ENCODE peak calls at places on chromosome 7, in ten cellular contexts. Y is aorta, W is LoVo, Z is neural crest cell, X is WTC11, G is AML-193, U is NCI-H774, M is kidney epithelial cell, K is A549, J is transverse colon. H is an unnamed sample.

GRCh38 chr7:70717553-70718248 is 414.2 kb upstream of the GALNT17 start:
- DNase-seq in Y (no peak), W (no peak), Z (no peak), X (no peak), G (no peak), U (no peak), M (no peak), K (no peak), J (no peak), H (no peak)

GRCh38 chr7:150879345-150879744 is 27.0 kb downstream of the AOC1 start:
- DNase-seq in Y (no peak), W (no peak), Z (no peak), X (no peak), G (no peak), U (no peak), M (no peak), K (no peak), J (no peak), H (no peak)

GRCh38 chr7:21945374-21946227 is at the start of gene CDCA7L:
- DNase-seq in Y (peak; percentile 85), W (peak; percentile 80), Z (peak; percentile 65), X (peak; percentile 84), G (peak; percentile 80), U (peak; percentile 85), M (no peak), K (peak; percentile 81), J (peak; percentile 81), H (peak; percentile 87)

GRCh38 chr7:122628651-122629411 is 70.1 kb downstream of the RNF133 start:
- DNase-seq in Y (no peak), W (no peak), Z (no peak), X (no peak), G (no peak), U (no peak), M (no peak), K (no peak), J (no peak), H (no peak)

GRCh38 chr7:50610521-50611277 is 45.5 kb upstream of the DDC start:
- DNase-seq in Y (no peak), W (no peak), Z (no peak), X (no peak), G (peak; percentile 92), U (no peak), M (peak; percentile 19), K (no peak), J (no peak), H (no peak)

GRCh38 chr7:22393825-22394458 is 37.0 kb upstream of the RAPGEF5 start:
- DNase-seq in Y (no peak), W (no peak), Z (no peak), X (no peak), G (no peak), U (no peak), M (no peak), K (no peak), J (no peak), H (no peak)

GRCh38 chr7:26686448-26686981 is 177.9 kb downstream of the SKAP2 start:
- DNase-seq in Y (peak; percentile 72), W (peak; percentile 63), Z (no peak), X (peak; percentile 19), G (peak; percentile 59), U (peak; percentile 30), M (peak; percentile 35), K (peak; percentile 54), J (no peak), H (peak; percentile 33)

GRCh38 chr7:54788664-54789063 is 29.7 kb upstream of the SEC61G start:
- DNase-seq in Y (no peak), W (peak; percentile 72), Z (peak; percentile 14), X (peak; percentile 40), G (no peak), U (peak; percentile 77), M (peak; percentile 82), K (peak; percentile 94), J (peak; percentile 20), H (no peak)

GRCh38 chr7:159000859-159001435 is 143.7 kb downstream of the VIPR2 start:
- DNase-seq in Y (no peak), W (no peak), Z (no peak), X (no peak), G (no peak), U (no peak), M (no peak), K (no peak), J (no peak), H (no peak)

GRCh38 chr7:117946201-117946633 is 73.0 kb upstream of the CTTNBP2 start:
- DNase-seq in Y (no peak), W (no peak), Z (no peak), X (no peak), G (no peak), U (no peak), M (no peak), K (no peak), J (no peak), H (no peak)

GRCh38 chr7:38630720-38631673 is at the start of gene AMPH:
- DNase-seq in Y (peak; percentile 90), W (no peak), Z (peak; percentile 71), X (peak; percentile 84), G (no peak), U (peak; percentile 38), M (no peak), K (peak; percentile 10), J (peak; percentile 15), H (peak; percentile 15)

GRCh38 chr7:14900051-14900450 is 2.5 kb downstream of the DGKB start:
- DNase-seq in Y (no peak), W (no peak), Z (no peak), X (no peak), G (no peak), U (no peak), M (no peak), K (no peak), J (no peak), H (no peak)

GRCh38 chr7:27160546-27161213 is 4.2 kb upstream of the HOXA7 start:
- DNase-seq in Y (peak; percentile 96), W (peak; percentile 95), Z (peak; percentile 94), X (peak; percentile 92), G (peak; percentile 71), U (peak; percentile 55), M (no peak), K (peak; percentile 87), J (peak; percentile 94), H (peak; percentile 71)

GRCh38 chr7:66696774-66697191 is 43.8 kb upstream of the RABGEF1 start:
- DNase-seq in Y (no peak), W (no peak), Z (no peak), X (no peak), G (no peak), U (no peak), M (no peak), K (peak; percentile 28), J (no peak), H (no peak)

GRCh38 chr7:68699090-68699711 is 899.1 kb upstream of the AUTS2 start:
- DNase-seq in Y (no peak), W (no peak), Z (no peak), X (no peak), G (no peak), U (no peak), M (peak; percentile 47), K (peak; percentile 91), J (no peak), H (no peak)

GRCh38 chr7:911791-912480 is 35.6 kb downstream of the GET4 start:
- DNase-seq in Y (no peak), W (no peak), Z (no peak), X (no peak), G (no peak), U (no peak), M (no peak), K (no peak), J (no peak), H (no peak)

GRCh38 chr7:79806161-79806734 is 328.4 kb upstream of the GNAI1 start:
- DNase-seq in Y (no peak), W (no peak), Z (no peak), X (no peak), G (no peak), U (no peak), M (no peak), K (peak; percentile 14), J (no peak), H (no peak)

GRCh38 chr7:129497156-129497555 is 5.2 kb upstream of the SMKR1 start:
- DNase-seq in Y (no peak), W (no peak), Z (no peak), X (no peak), G (no peak), U (no peak), M (no peak), K (no peak), J (no peak), H (peak; percentile 1)

GRCh38 chr7:129150199-129150996 is 5.9 kb downstream of the TSPAN33 start:
- DNase-seq in Y (no peak), W (no peak), Z (no peak), X (peak; percentile 54), G (no peak), U (no peak), M (no peak), K (no peak), J (no peak), H (no peak)

GRCh38 chr7:137886266-137886665 is 39.5 kb upstream of the DGKI start:
- DNase-seq in Y (no peak), W (no peak), Z (no peak), X (no peak), G (no peak), U (no peak), M (no peak), K (no peak), J (no peak), H (no peak)

GRCh38 chr7:47932466-47933037 is 15.7 kb downstream of the PKD1L1 start:
- DNase-seq in Y (peak; percentile 67), W (no peak), Z (no peak), X (no peak), G (no peak), U (no peak), M (no peak), K (no peak), J (no peak), H (no peak)

GRCh38 chr7:147756290-147756689 is 834.3 kb upstream of the C7orf33 start:
- DNase-seq in Y (no peak), W (no peak), Z (no peak), X (no peak), G (no peak), U (no peak), M (no peak), K (no peak), J (no peak), H (no peak)

GRCh38 chr7:105164751-105165150 is 150.7 kb downstream of the KMT2E start:
- DNase-seq in Y (no peak), W (no peak), Z (no peak), X (no peak), G (no peak), U (no peak), M (no peak), K (no peak), J (no peak), H (no peak)

GRCh38 chr7:30335763-30336487 is 51.5 kb downstream of the ZNRF2 start:
- DNase-seq in Y (no peak), W (no peak), Z (no peak), X (no peak), G (no peak), U (no peak), M (no peak), K (no peak), J (no peak), H (no peak)